ENCODE peak calls at places on chromosomes 2 and 18, in seven cellular contexts. One of them, this sample, is unnamed.

GRCh38 chr2:54859997-54860701 is 136.7 kb downstream of the EML6 start:
- DNase-seq in left cardiac atrium: no peak
- DNase-seq in AG20443: peak; percentile 80
- DNase-seq in HEK293T: no peak
- DNase-seq in choroid plexus epithelial cell: peak; percentile 73
- DNase-seq in T-helper 17 cell: no peak
- DNase-seq in IMR-90: peak; percentile 89
- DNase-seq in this sample: no peak

GRCh38 chr2:54454922-54455583 is 1.1 kb upstream of the SPTBN1 start:
- DNase-seq in HEK293T: no peak
- DNase-seq in AG20443: no peak
- DNase-seq in left cardiac atrium: peak; percentile 28
- DNase-seq in T-helper 17 cell: no peak
- DNase-seq in choroid plexus epithelial cell: no peak
- DNase-seq in IMR-90: no peak
- DNase-seq in this sample: no peak

GRCh38 chr2:164657129-164657528 is 35.8 kb upstream of the GRB14 start:
- DNase-seq in AG20443: peak; percentile 88
- DNase-seq in T-helper 17 cell: no peak
- DNase-seq in choroid plexus epithelial cell: peak; percentile 51
- DNase-seq in HEK293T: no peak
- DNase-seq in IMR-90: peak; percentile 40
- DNase-seq in left cardiac atrium: no peak
- DNase-seq in this sample: no peak

GRCh38 chr2:28206786-28207185 is 185.9 kb upstream of the FOSL2 start:
- DNase-seq in left cardiac atrium: no peak
- DNase-seq in IMR-90: no peak
- DNase-seq in T-helper 17 cell: no peak
- DNase-seq in HEK293T: no peak
- DNase-seq in choroid plexus epithelial cell: peak; percentile 64
- DNase-seq in AG20443: no peak
- DNase-seq in this sample: no peak

GRCh38 chr18:75375341-75375740 is 52.2 kb downstream of the SMIM21 start:
- DNase-seq in choroid plexus epithelial cell: no peak
- DNase-seq in T-helper 17 cell: no peak
- DNase-seq in AG20443: no peak
- DNase-seq in IMR-90: no peak
- DNase-seq in left cardiac atrium: no peak
- DNase-seq in HEK293T: no peak
- DNase-seq in this sample: no peak

GRCh38 chr2:181780159-181781081 is 100.1 kb upstream of the NEUROD1 start:
- DNase-seq in HEK293T: no peak
- DNase-seq in T-helper 17 cell: no peak
- DNase-seq in choroid plexus epithelial cell: peak; percentile 67
- DNase-seq in AG20443: no peak
- DNase-seq in left cardiac atrium: no peak
- DNase-seq in IMR-90: peak; percentile 54
- DNase-seq in this sample: no peak

GRCh38 chr2:111100087-111100764 is 20.5 kb upstream of the BCL2L11 start:
- DNase-seq in HEK293T: no peak
- DNase-seq in IMR-90: no peak
- DNase-seq in T-helper 17 cell: no peak
- DNase-seq in left cardiac atrium: no peak
- DNase-seq in AG20443: no peak
- DNase-seq in choroid plexus epithelial cell: no peak
- DNase-seq in this sample: no peak

GRCh38 chr18:62751341-62751821 is 36.0 kb downstream of the PHLPP1 start:
- DNase-seq in AG20443: no peak
- DNase-seq in T-helper 17 cell: no peak
- DNase-seq in choroid plexus epithelial cell: peak; percentile 60
- DNase-seq in HEK293T: no peak
- DNase-seq in left cardiac atrium: peak; percentile 39
- DNase-seq in IMR-90: peak; percentile 25
- DNase-seq in this sample: no peak

GRCh38 chr2:215870088-215870490 is 143.3 kb downstream of the MREG start:
- DNase-seq in choroid plexus epithelial cell: peak; percentile 87
- DNase-seq in left cardiac atrium: peak; percentile 28
- DNase-seq in HEK293T: no peak
- DNase-seq in T-helper 17 cell: no peak
- DNase-seq in AG20443: peak; percentile 69
- DNase-seq in IMR-90: peak; percentile 72
- DNase-seq in this sample: no peak

GRCh38 chr18:63881851-63882250 is 5.7 kb upstream of the SERPINB2 start:
- DNase-seq in HEK293T: no peak
- DNase-seq in left cardiac atrium: no peak
- DNase-seq in choroid plexus epithelial cell: peak; percentile 42
- DNase-seq in AG20443: peak; percentile 22
- DNase-seq in T-helper 17 cell: no peak
- DNase-seq in IMR-90: peak; percentile 65
- DNase-seq in this sample: no peak

GRCh38 chr2:51706220-51706619 is 674.3 kb upstream of the NRXN1 start:
- DNase-seq in T-helper 17 cell: no peak
- DNase-seq in HEK293T: no peak
- DNase-seq in AG20443: no peak
- DNase-seq in IMR-90: no peak
- DNase-seq in choroid plexus epithelial cell: no peak
- DNase-seq in left cardiac atrium: no peak
- DNase-seq in this sample: no peak

GRCh38 chr2:220246356-220246755 is 618.9 kb downstream of the SLC4A3 start:
- DNase-seq in AG20443: peak; percentile 16
- DNase-seq in HEK293T: no peak
- DNase-seq in T-helper 17 cell: no peak
- DNase-seq in choroid plexus epithelial cell: no peak
- DNase-seq in left cardiac atrium: no peak
- DNase-seq in IMR-90: peak; percentile 8
- DNase-seq in this sample: no peak

GRCh38 chr2:63926800-63927199 is 85.1 kb downstream of the UGP2 start:
- DNase-seq in left cardiac atrium: no peak
- DNase-seq in IMR-90: no peak
- DNase-seq in AG20443: no peak
- DNase-seq in choroid plexus epithelial cell: peak; percentile 13
- DNase-seq in T-helper 17 cell: no peak
- DNase-seq in HEK293T: no peak
- DNase-seq in this sample: no peak

GRCh38 chr2:15965564-15966019 is 25.2 kb downstream of the MYCN start:
- DNase-seq in choroid plexus epithelial cell: no peak
- DNase-seq in T-helper 17 cell: no peak
- DNase-seq in AG20443: no peak
- DNase-seq in left cardiac atrium: no peak
- DNase-seq in HEK293T: no peak
- DNase-seq in IMR-90: no peak
- DNase-seq in this sample: no peak

GRCh38 chr2:152243723-152244122 is 68.2 kb upstream of the STAM2 start:
- DNase-seq in choroid plexus epithelial cell: no peak
- DNase-seq in AG20443: no peak
- DNase-seq in left cardiac atrium: no peak
- DNase-seq in T-helper 17 cell: no peak
- DNase-seq in HEK293T: no peak
- DNase-seq in IMR-90: no peak
- DNase-seq in this sample: no peak

GRCh38 chr2:100967716-100968115 is 34.4 kb upstream of the RPL31 start:
- DNase-seq in left cardiac atrium: no peak
- DNase-seq in choroid plexus epithelial cell: no peak
- DNase-seq in IMR-90: no peak
- DNase-seq in T-helper 17 cell: no peak
- DNase-seq in AG20443: no peak
- DNase-seq in HEK293T: no peak
- DNase-seq in this sample: no peak

GRCh38 chr2:171347591-171348032 is 86.2 kb downstream of the METTL8 start:
- DNase-seq in left cardiac atrium: no peak
- DNase-seq in HEK293T: no peak
- DNase-seq in AG20443: peak; percentile 81
- DNase-seq in choroid plexus epithelial cell: peak; percentile 93
- DNase-seq in T-helper 17 cell: no peak
- DNase-seq in IMR-90: peak; percentile 93
- DNase-seq in this sample: no peak

GRCh38 chr2:236177604-236177966 is 9.4 kb upstream of the GBX2 start:
- DNase-seq in HEK293T: peak; percentile 61
- DNase-seq in IMR-90: peak; percentile 16
- DNase-seq in left cardiac atrium: peak; percentile 60
- DNase-seq in AG20443: peak; percentile 60
- DNase-seq in choroid plexus epithelial cell: peak; percentile 31
- DNase-seq in T-helper 17 cell: no peak
- DNase-seq in this sample: no peak

This sample was measured in CD8-positive, alpha-beta memory T cell.